ENCODE peak calls at places on chromosome 20, in four cellular contexts. S is GM23338; C is activated CD4-positive, CD25-positive, alpha-beta regulatory T cell treated with anti-CD3 and anti-CD28 coated beads, Interleukin-2, amount 50 U/mL, for 72 hours; Q is epithelial cell of proximal tubule. R is an unnamed sample.

GRCh38 chr20:47963022-47963421 is 177.7 kb upstream of the SULF2 start:
- DNase-seq in S (no peak), C (no peak), Q (no peak), R (no peak)

GRCh38 chr20:62367483-62368302 is 581 bp upstream of the LAMA5 start:
- DNase-seq in S (peak), C (no peak), Q (no peak), R (no peak)

GRCh38 chr20:31559704-31560093 is 45.4 kb upstream of the ID1 start:
- DNase-seq in S (no peak), C (no peak), Q (no peak), R (no peak)

GRCh38 chr20:57231161-57231560 is 35.3 kb downstream of the BMP7 start:
- DNase-seq in S (no peak), C (no peak), Q (no peak), R (no peak)

GRCh38 chr20:51966296-51966971 is 164.1 kb upstream of the SALL4 start:
- DNase-seq in S (peak), C (no peak), Q (no peak), R (no peak)

GRCh38 chr20:11195899-11196558 is 522.2 kb upstream of the JAG1 start:
- DNase-seq in S (no peak), C (no peak), Q (peak), R (no peak)

GRCh38 chr20:11918280-11918952 is 723 bp downstream of the BTBD3 start:
- DNase-seq in S (no peak), C (no peak), Q (no peak), R (no peak)

GRCh38 chr20:38723982-38724602 is at the start of gene SLC32A1:
- DNase-seq in S (peak), C (no peak), Q (no peak), R (no peak)

GRCh38 chr20:6611911-6612614 is 155.4 kb upstream of the BMP2 start:
- DNase-seq in S (no peak), C (no peak), Q (no peak), R (no peak)

GRCh38 chr20:39468703-39469102 is 506.6 kb downstream of the DHX35 start:
- DNase-seq in S (peak), C (no peak), Q (no peak), R (no peak)

GRCh38 chr20:41278936-41279335 is 38.6 kb downstream of the ZHX3 start:
- DNase-seq in S (no peak), C (no peak), Q (no peak), R (no peak)

GRCh38 chr20:48631114-48632016 is 196.4 kb downstream of the PREX1 start:
- DNase-seq in S (no peak), C (no peak), Q (no peak), R (no peak)

GRCh38 chr20:910840-911770 is 5.0 kb downstream of the ANGPT4 start:
- DNase-seq in S (no peak), C (no peak), Q (no peak), R (no peak)

GRCh38 chr20:36472656-36473071 is 68.7 kb upstream of the MYL9 start:
- DNase-seq in S (peak), C (no peak), Q (no peak), R (no peak)

GRCh38 chr20:34824861-34825529 is 456 bp downstream of the NCOA6 start:
- DNase-seq in S (peak), C (peak), Q (no peak), R (peak)

GRCh38 chr20:16147221-16147620 is 426.0 kb downstream of the KIF16B start:
- DNase-seq in S (no peak), C (no peak), Q (no peak), R (no peak)

GRCh38 chr20:4134861-4135379 is 119.6 kb upstream of the RNF24 start:
- DNase-seq in S (no peak), C (no peak), Q (no peak), R (no peak)

GRCh38 chr20:14219801-14220461 is 117.5 kb downstream of the FLRT3 start:
- DNase-seq in S (peak), C (no peak), Q (no peak), R (no peak)